ENCODE peak calls at places on chromosomes 1 and 21, in eight cellular contexts. W is C1 segment of cervical spinal cord; N is stimulated activated CD8-positive, alpha-beta memory T cell treated with anti-CD3 and anti-CD28 coated beads, Interleukin-2, amount 100 ng/mL, for 48 hours; T is AG08395; B is Right ventricle myocardium superior; H is left ventricle myocardium superior; P is small intestine; D is caudate nucleus. Z is an unnamed sample.
A peak's percentile ranks its signal among the peaks of the same experiment; 100 is the strongest.

GRCh38 chr1:62131093-62131725 is 63.4 kb upstream of the L1TD1 start:
- DNase-seq in W (no peak), N (no peak), T (peak; percentile 87), B (no peak), H (no peak), P (peak; percentile 51), D (no peak), Z (peak; percentile 59)

GRCh38 chr1:167832693-167833092 is 81.2 kb downstream of the ADCY10 start:
- DNase-seq in W (no peak), N (no peak), T (no peak), B (no peak), H (no peak), P (no peak), D (no peak), Z (no peak)

GRCh38 chr1:40979241-40980067 is at the start of gene CTPS1:
- DNase-seq in W (peak; percentile 97), N (peak; percentile 97), T (peak; percentile 98), B (peak; percentile 97), H (peak; percentile 98), P (peak; percentile 93), D (peak; percentile 96), Z (peak; percentile 98)

GRCh38 chr1:151924691-151925587 is 15.6 kb upstream of the THEM4 start:
- DNase-seq in W (no peak), N (no peak), T (no peak), B (no peak), H (no peak), P (no peak), D (no peak), Z (no peak)

GRCh38 chr1:205012416-205013140 is 30.4 kb upstream of the CNTN2 start:
- DNase-seq in W (no peak), N (no peak), T (no peak), B (no peak), H (no peak), P (no peak), D (no peak), Z (no peak)

GRCh38 chr21:45768011-45768740 is 124.7 kb downstream of the PCBP3 start:
- DNase-seq in W (no peak), N (peak; percentile 15), T (peak; percentile 53), B (no peak), H (no peak), P (no peak), D (no peak), Z (no peak)

GRCh38 chr1:230247921-230248778 is 178.0 kb downstream of the PGBD5 start:
- DNase-seq in W (no peak), N (no peak), T (no peak), B (no peak), H (no peak), P (no peak), D (no peak), Z (no peak)

GRCh38 chr1:17913326-17914115 is 158.4 kb downstream of the ACTL8 start:
- DNase-seq in W (no peak), N (no peak), T (no peak), B (no peak), H (no peak), P (no peak), D (no peak), Z (no peak)

GRCh38 chr1:52057876-52058275 is 1.8 kb downstream of the BTF3L4 start:
- DNase-seq in W (no peak), N (no peak), T (no peak), B (no peak), H (no peak), P (no peak), D (no peak), Z (no peak)

GRCh38 chr1:52636701-52637695 is 4.0 kb downstream of the SHISAL2A start:
- DNase-seq in W (no peak), N (peak; percentile 51), T (no peak), B (no peak), H (no peak), P (peak; percentile 50), D (no peak), Z (no peak)

GRCh38 chr1:231387770-231388669 is 34.1 kb downstream of the EGLN1 start:
- DNase-seq in W (no peak), N (no peak), T (peak; percentile 48), B (no peak), H (no peak), P (no peak), D (no peak), Z (no peak)

GRCh38 chr21:44415073-44416025 is 40.0 kb upstream of the LRRC3 start:
- DNase-seq in W (no peak), N (no peak), T (no peak), B (peak; percentile 22), H (no peak), P (no peak), D (no peak), Z (peak; percentile 50)

GRCh38 chr1:228364068-228364705 is 42.4 kb downstream of the TRIM11 start:
- DNase-seq in W (no peak), N (no peak), T (no peak), B (no peak), H (peak; percentile 34), P (no peak), D (no peak), Z (no peak)

GRCh38 chr1:15158506-15159165 is 5.1 kb downstream of the TMEM51 start:
- DNase-seq in W (no peak), N (no peak), T (peak; percentile 22), B (no peak), H (no peak), P (no peak), D (no peak), Z (no peak)

GRCh38 chr1:175749075-175749474 is 5.7 kb upstream of the TNR start:
- DNase-seq in W (no peak), N (no peak), T (no peak), B (no peak), H (no peak), P (no peak), D (no peak), Z (no peak)

GRCh38 chr1:228824377-228824776 is 89.1 kb downstream of the RHOU start:
- DNase-seq in W (no peak), N (no peak), T (no peak), B (no peak), H (no peak), P (peak; percentile 52), D (no peak), Z (no peak)

GRCh38 chr1:52141513-52142219 is at the start of gene ZFYVE9:
- DNase-seq in W (peak; percentile 36), N (peak; percentile 66), T (peak; percentile 81), B (peak; percentile 85), H (peak; percentile 90), P (peak; percentile 72), D (peak; percentile 41), Z (peak; percentile 90)

GRCh38 chr1:62423580-62424242 is 13.1 kb upstream of the USP1 start:
- DNase-seq in W (no peak), N (no peak), T (no peak), B (no peak), H (no peak), P (peak; percentile 75), D (no peak), Z (no peak)

GRCh38 chr1:204730826-204731459 is 45.4 kb upstream of the LRRN2 start:
- DNase-seq in W (no peak), N (no peak), T (no peak), B (no peak), H (no peak), P (no peak), D (no peak), Z (peak; percentile 40)

GRCh38 chr1:30242722-30243465 is 480.5 kb downstream of the MATN1 start:
- DNase-seq in W (no peak), N (no peak), T (no peak), B (no peak), H (no peak), P (no peak), D (no peak), Z (no peak)

GRCh38 chr1:33433509-33434362 is 2.8 kb upstream of the PHC2 start:
- DNase-seq in W (no peak), N (no peak), T (peak; percentile 96), B (no peak), H (no peak), P (peak; percentile 23), D (no peak), Z (no peak)

GRCh38 chr1:85581802-85582686 is 1.5 kb downstream of the CCN1 start:
- DNase-seq in W (no peak), N (no peak), T (no peak), B (peak; percentile 39), H (peak; percentile 37), P (no peak), D (no peak), Z (peak; percentile 64)